ENCODE peak calls at places on chromosomes 3 and 15, in five cellular contexts. N is activated B cell treated with CpG ODN at 0.5 μM for 24 hours, X is Caki2, D is retina, O is A172. C is an unnamed sample.
A peak's percentile ranks its signal among the peaks of the same experiment; 100 is the strongest.

GRCh38 chr3:128282392-128283196 is 129.3 kb downstream of the EEFSEC start:
- DNase-seq in O (no peak), N (no peak), D (no peak), X (no peak), C (no peak)

GRCh38 chr15:29889545-29890329 is 67.5 kb upstream of the TJP1 start:
- DNase-seq in O (no peak), X (no peak), N (no peak), D (no peak), C (no peak)

GRCh38 chr15:101372149-101372577 is 77.1 kb upstream of the SNRPA1 start:
- DNase-seq in X (no peak), O (no peak), D (no peak), N (no peak), C (no peak)

GRCh38 chr3:188914556-188914955 is 257.2 kb upstream of the TPRG1 start:
- DNase-seq in D (no peak), X (no peak), O (peak; percentile 44), N (no peak), C (no peak)

GRCh38 chr3:52495777-52496602 is 852 bp downstream of the STAB1 start:
- DNase-seq in N (no peak), X (no peak), D (no peak), O (peak; percentile 40), C (no peak)

GRCh38 chr3:81152156-81152555 is 609.3 kb downstream of the GBE1 start:
- DNase-seq in X (no peak), N (no peak), D (no peak), O (no peak), C (no peak)

GRCh38 chr15:69463182-69463756 is 10.7 kb downstream of the RPLP1 start:
- DNase-seq in D (no peak), O (no peak), N (no peak), X (no peak), C (no peak)

GRCh38 chr3:62149962-62150361 is 223.4 kb downstream of the FEZF2 start:
- DNase-seq in O (no peak), X (no peak), D (no peak), N (no peak), C (no peak)

GRCh38 chr3:22451501-22451900 is 700.5 kb upstream of the ZNF385D start:
- DNase-seq in X (no peak), D (no peak), O (no peak), N (no peak), C (no peak)

GRCh38 chr15:60363024-60363674 is 34.6 kb downstream of the ANXA2 start:
- DNase-seq in X (no peak), N (no peak), D (no peak), O (no peak), C (no peak)

GRCh38 chr3:105899528-105899927 is 30.7 kb upstream of the CBLB start:
- DNase-seq in X (no peak), D (no peak), O (peak; percentile 5), N (no peak), C (no peak)

GRCh38 chr3:191774485-191774884 is 313.5 kb downstream of the PYDC2 start:
- DNase-seq in N (no peak), O (peak; percentile 99), X (peak; percentile 92), D (peak; percentile 2), C (no peak)

GRCh38 chr3:16112910-16113504 is 61.5 kb upstream of the GALNT15 start:
- DNase-seq in D (no peak), O (no peak), X (no peak), N (no peak), C (no peak)

GRCh38 chr3:107117156-107117555 is 260.1 kb upstream of the CCDC54 start:
- DNase-seq in N (no peak), X (no peak), D (no peak), O (no peak), C (no peak)

GRCh38 chr3:42033741-42034140 is 57.4 kb upstream of the TRAK1 start:
- DNase-seq in D (no peak), N (no peak), X (peak; percentile 32), O (no peak), C (no peak)

GRCh38 chr3:46711305-46711704 is 6.4 kb downstream of the PRSS50 start:
- DNase-seq in X (no peak), D (no peak), N (peak; percentile 5), O (no peak), C (no peak)

GRCh38 chr3:41907330-41908073 is 54.4 kb downstream of the ULK4 start:
- DNase-seq in O (peak; percentile 14), D (no peak), N (no peak), X (no peak), C (no peak)

GRCh38 chr3:123388811-123389210 is 60.1 kb downstream of the ADCY5 start:
- DNase-seq in X (no peak), O (no peak), D (no peak), N (no peak), C (no peak)

GRCh38 chr3:70431906-70432305 is 119.5 kb upstream of the MDFIC2 start:
- DNase-seq in X (no peak), D (no peak), N (no peak), O (no peak), C (no peak)

GRCh38 chr3:72618739-72619138 is 229.5 kb downstream of the SHQ1 start:
- DNase-seq in X (no peak), D (no peak), N (no peak), O (no peak), C (no peak)

GRCh38 chr3:49173116-49173791 is 1.9 kb downstream of the KLHDC8B start:
- DNase-seq in O (no peak), X (no peak), D (peak; percentile 85), N (no peak), C (no peak)

GRCh38 chr3:185400340-185400667 is 37.4 kb downstream of the MAP3K13 start:
- DNase-seq in D (no peak), N (no peak), O (no peak), X (no peak), C (no peak)

GRCh38 chr15:68888419-68888818 is 41.9 kb upstream of the SPESP1 start:
- DNase-seq in X (no peak), D (no peak), N (no peak), O (no peak), C (no peak)

GRCh38 chr3:12934431-12934830 is 93.1 kb upstream of the RPL32 start:
- DNase-seq in X (no peak), N (no peak), D (no peak), O (peak; percentile 86), C (no peak)

GRCh38 chr15:51561271-51561670 is 61.3 kb downstream of the DMXL2 start:
- DNase-seq in X (no peak), N (no peak), O (no peak), D (no peak), C (no peak)

GRCh38 chr3:187684880-187685279 is 14.7 kb upstream of the SST start:
- DNase-seq in O (peak; percentile 60), X (no peak), D (no peak), N (no peak), C (no peak)

GRCh38 chr15:99955181-99955525 is 221.9 kb upstream of the LYSMD4 start:
- DNase-seq in O (no peak), D (no peak), X (no peak), N (no peak), C (no peak)

GRCh38 chr3:46280105-46280797 is 38.0 kb downstream of the CCR3 start:
- DNase-seq in X (no peak), D (no peak), N (no peak), O (peak; percentile 86), C (peak; percentile 45)

C was measured in omental fat pad.